ENCODE peak calls at places on chromosomes 7 and 10, in five cellular contexts. One of them, this sample, is unnamed.
A peak's percentile ranks its signal among the peaks of the same experiment; 100 is the strongest.

GRCh38 chr7:115292381-115292780 is 370.5 kb downstream of the MDFIC start:
- DNase-seq in AG09319: no peak
- DNase-seq in H7: no peak
- DNase-seq in bronchial epithelial cell: no peak
- DNase-seq in NCI-H187: no peak
- DNase-seq in this sample: no peak

GRCh38 chr10:112379635-112380296 is 5.8 kb downstream of the ACSL5 start:
- DNase-seq in AG09319: no peak
- DNase-seq in H7: no peak
- DNase-seq in bronchial epithelial cell: peak; percentile 37
- DNase-seq in NCI-H187: no peak
- DNase-seq in this sample: peak; percentile 55

GRCh38 chr10:5809541-5810154 is 3.6 kb downstream of the GDI2 start:
- DNase-seq in AG09319: no peak
- DNase-seq in H7: no peak
- DNase-seq in bronchial epithelial cell: no peak
- DNase-seq in NCI-H187: no peak
- DNase-seq in this sample: no peak

GRCh38 chr7:82593780-82594179 is 150.2 kb upstream of the CACNA2D1 start:
- DNase-seq in AG09319: no peak
- DNase-seq in H7: no peak
- DNase-seq in bronchial epithelial cell: peak; percentile 83
- DNase-seq in NCI-H187: peak; percentile 36
- DNase-seq in this sample: peak; percentile 64

GRCh38 chr10:113169853-113170455 is 219.9 kb downstream of the TCF7L2 start:
- DNase-seq in AG09319: no peak
- DNase-seq in H7: no peak
- DNase-seq in bronchial epithelial cell: no peak
- DNase-seq in NCI-H187: no peak
- DNase-seq in this sample: no peak

GRCh38 chr10:57202356-57202755 is 841.3 kb upstream of the ZWINT start:
- DNase-seq in AG09319: no peak
- DNase-seq in H7: peak; percentile 4
- DNase-seq in bronchial epithelial cell: no peak
- DNase-seq in NCI-H187: no peak
- DNase-seq in this sample: no peak

GRCh38 chr10:127196227-127196954 is at the start of gene INSYN2A:
- DNase-seq in AG09319: no peak
- DNase-seq in H7: peak; percentile 92
- DNase-seq in bronchial epithelial cell: peak; percentile 25
- DNase-seq in NCI-H187: no peak
- DNase-seq in this sample: peak; percentile 7

GRCh38 chr7:1662101-1662500 is 8.0 kb upstream of the ELFN1 start:
- DNase-seq in AG09319: no peak
- DNase-seq in H7: peak; percentile 43
- DNase-seq in bronchial epithelial cell: no peak
- DNase-seq in NCI-H187: no peak
- DNase-seq in this sample: no peak

GRCh38 chr7:130990178-130990832 is 256.3 kb upstream of the KLF14 start:
- DNase-seq in AG09319: no peak
- DNase-seq in H7: no peak
- DNase-seq in bronchial epithelial cell: peak; percentile 45
- DNase-seq in NCI-H187: no peak
- DNase-seq in this sample: no peak

GRCh38 chr10:3354171-3354570 is 181.6 kb upstream of the PITRM1 start:
- DNase-seq in AG09319: no peak
- DNase-seq in H7: no peak
- DNase-seq in bronchial epithelial cell: no peak
- DNase-seq in NCI-H187: no peak
- DNase-seq in this sample: no peak

GRCh38 chr7:47415289-47416212 is 166.4 kb downstream of the TNS3 start:
- DNase-seq in AG09319: no peak
- DNase-seq in H7: no peak
- DNase-seq in bronchial epithelial cell: no peak
- DNase-seq in NCI-H187: no peak
- DNase-seq in this sample: no peak

GRCh38 chr7:28432105-28432504 is 19.8 kb downstream of the CREB5 start:
- DNase-seq in AG09319: no peak
- DNase-seq in H7: no peak
- DNase-seq in bronchial epithelial cell: no peak
- DNase-seq in NCI-H187: no peak
- DNase-seq in this sample: no peak

This sample was measured in PC-3.